ENCODE peak calls at places on chromosomes 5 and 9, in nine cellular contexts. A is right lobe of liver; J is GM13977; R is SK-N-MC; H is astrocyte of the spinal cord; B is pancreas; I is anterior cingulate cortex; X is activated CD4-positive, alpha-beta T cell treated with anti-CD3 and anti-CD28 coated beads, Interleukin-2, amount 50 U/mL, for 1 hour; S is COR-L47. T is an unnamed sample.

GRCh38 chr9:120876842-120877240 is at the start of gene PHF19:
- DNase-seq in A (no peak), J (no peak), R (no peak), H (peak), B (no peak), I (no peak), X (no peak), S (no peak), T (no peak)

GRCh38 chr5:1314564-1314982 is 19.7 kb upstream of the TERT start:
- DNase-seq in A (peak), J (no peak), R (no peak), H (no peak), B (no peak), I (no peak), X (no peak), S (no peak), T (no peak)

GRCh38 chr9:82565188-82565966 is 497.6 kb downstream of the RASEF start:
- DNase-seq in A (peak), J (no peak), R (no peak), H (no peak), B (no peak), I (no peak), X (no peak), S (no peak), T (no peak)

GRCh38 chr9:74125916-74126315 is 371.2 kb upstream of the RORB start:
- DNase-seq in A (no peak), J (no peak), R (no peak), H (peak), B (no peak), I (no peak), X (no peak), S (no peak), T (no peak)

GRCh38 chr9:110443146-110443877 is 105.6 kb upstream of the TXNDC8 start:
- DNase-seq in A (no peak), J (no peak), R (no peak), H (peak), B (no peak), I (no peak), X (no peak), S (no peak), T (no peak)

GRCh38 chr9:4670591-4670990 is 4.3 kb upstream of the SPATA6L start:
- DNase-seq in A (no peak), J (no peak), R (no peak), H (no peak), B (no peak), I (no peak), X (no peak), S (no peak), T (no peak)

GRCh38 chr5:52825826-52826225 is 38.1 kb downstream of the ITGA1 start:
- DNase-seq in A (no peak), J (no peak), R (no peak), H (no peak), B (no peak), I (no peak), X (no peak), S (no peak), T (no peak)

GRCh38 chr5:68420476-68421344 is 205.2 kb downstream of the PIK3R1 start:
- DNase-seq in A (no peak), J (no peak), R (no peak), H (no peak), B (no peak), I (no peak), X (no peak), S (no peak), T (no peak)

GRCh38 chr9:74218374-74219063 is 278.6 kb upstream of the RORB start:
- DNase-seq in A (no peak), J (no peak), R (no peak), H (no peak), B (no peak), I (no peak), X (no peak), S (no peak), T (no peak)

GRCh38 chr5:62791059-62791458 is 212.4 kb downstream of the LRRC70 start:
- DNase-seq in A (no peak), J (no peak), R (no peak), H (peak), B (no peak), I (no peak), X (no peak), S (peak), T (no peak)

GRCh38 chr5:65141487-65141886 is 340.2 kb downstream of the ADAMTS6 start:
- DNase-seq in A (no peak), J (no peak), R (no peak), H (no peak), B (no peak), I (no peak), X (no peak), S (peak), T (no peak)

GRCh38 chr5:175892401-175892800 is 21.0 kb downstream of the CPLX2 start:
- DNase-seq in A (no peak), J (no peak), R (no peak), H (no peak), B (no peak), I (no peak), X (no peak), S (no peak), T (no peak)

GRCh38 chr5:178367351-178368120 is 134.9 kb upstream of the PHYKPL start:
- DNase-seq in A (no peak), J (no peak), R (no peak), H (no peak), B (no peak), I (no peak), X (no peak), S (no peak), T (no peak)

GRCh38 chr9:112233769-112234168 is 58.7 kb upstream of the SUSD1 start:
- DNase-seq in A (no peak), J (no peak), R (no peak), H (peak), B (no peak), I (no peak), X (no peak), S (no peak), T (no peak)

GRCh38 chr5:151047814-151048425 is 27.5 kb downstream of the GPX3 start:
- DNase-seq in A (no peak), J (no peak), R (no peak), H (no peak), B (no peak), I (no peak), X (peak), S (peak), T (no peak)

GRCh38 chr5:109816732-109817131 is 127.0 kb downstream of the MAN2A1 start:
- DNase-seq in A (no peak), J (no peak), R (no peak), H (no peak), B (no peak), I (no peak), X (no peak), S (no peak), T (no peak)

GRCh38 chr5:174801798-174802197 is 77.4 kb downstream of the MSX2 start:
- DNase-seq in A (no peak), J (no peak), R (no peak), H (peak), B (no peak), I (no peak), X (no peak), S (no peak), T (no peak)

GRCh38 chr5:5304361-5305035 is 118.0 kb upstream of the ICE1 start:
- DNase-seq in A (no peak), J (no peak), R (no peak), H (no peak), B (no peak), I (no peak), X (no peak), S (no peak), T (no peak)

GRCh38 chr5:41270423-41271251 is 57.3 kb upstream of the C6 start:
- DNase-seq in A (peak), J (peak), R (peak), H (peak), B (no peak), I (no peak), X (no peak), S (no peak), T (peak)

GRCh38 chr5:78360674-78361225 is 333 bp downstream of the SCAMP1 start:
- DNase-seq in A (peak), J (peak), R (no peak), H (no peak), B (peak), I (peak), X (peak), S (peak), T (no peak)

GRCh38 chr5:54624671-54625583 is 107.4 kb downstream of the SNX18 start:
- DNase-seq in A (no peak), J (no peak), R (no peak), H (no peak), B (no peak), I (no peak), X (no peak), S (no peak), T (no peak)

GRCh38 chr5:171906703-171907590 is 99.5 kb downstream of the FBXW11 start:
- DNase-seq in A (no peak), J (no peak), R (no peak), H (no peak), B (no peak), I (no peak), X (no peak), S (no peak), T (no peak)

GRCh38 chr5:82406200-82406773 is 128.1 kb upstream of the RPS23 start:
- DNase-seq in A (no peak), J (no peak), R (peak), H (peak), B (no peak), I (no peak), X (no peak), S (peak), T (peak)

GRCh38 chr5:178206166-178207101 is 2.1 kb downstream of the HNRNPAB start:
- DNase-seq in A (peak), J (no peak), R (no peak), H (no peak), B (no peak), I (no peak), X (no peak), S (no peak), T (no peak)

GRCh38 chr9:21616082-21616778 is 134.1 kb upstream of the IFNE start:
- DNase-seq in A (no peak), J (no peak), R (no peak), H (peak), B (no peak), I (no peak), X (no peak), S (no peak), T (peak)

GRCh38 chr9:70563010-70563409 is 148.6 kb upstream of the KLF9 start:
- DNase-seq in A (no peak), J (no peak), R (no peak), H (no peak), B (no peak), I (no peak), X (no peak), S (no peak), T (no peak)

GRCh38 chr5:176743828-176744583 is 66.4 kb upstream of the UNC5A start:
- DNase-seq in A (peak), J (peak), R (no peak), H (no peak), B (no peak), I (peak), X (no peak), S (no peak), T (no peak)

T was measured in retinal pigment epithelial cell.